ENCODE peak calls at places on chromosomes 11 and 22, in five cellular contexts. U, I, S, D and F are unnamed samples. For H3K4me1, the result is how much of the 10 kb centered on the place peaks cover.

GRCh38 chr22:42644422-42645340 is 4.3 kb upstream of the ATP5MGL start:
- DNase-seq in U (peak), I (peak), S (no peak), D (peak), F (peak)

GRCh38 chr11:69718147-69718546 is 14.3 kb upstream of the FGF19 start:
- DNase-seq in U (no peak), I (peak), S (no peak), D (peak), F (no peak)

GRCh38 chr11:92875473-92875872 is 94.0 kb upstream of the MTNR1B start:
- DNase-seq in U (no peak), I (no peak), S (no peak), D (no peak), F (no peak)

GRCh38 chr22:29187831-29188230 is 17.9 kb upstream of the EMID1 start:
- DNase-seq in U (no peak), I (no peak), S (no peak), D (no peak), F (no peak)

GRCh38 chr22:45686842-45687241 is 15.2 kb downstream of the ATXN10 start:
- DNase-seq in U (no peak), I (no peak), S (no peak), D (no peak), F (no peak)

GRCh38 chr11:69674886-69675714 is at the start of gene LTO1:
- DNase-seq in U (peak), I (peak), S (peak), D (peak), F (peak)

GRCh38 chr11:75954039-75954438 is 139.0 kb downstream of the UVRAG start:
- DNase-seq in U (no peak), I (no peak), S (no peak), D (no peak), F (no peak)

GRCh38 chr11:69249641-69250502 is 44.1 kb upstream of the MYEOV start:
- DNase-seq in U (no peak), I (no peak), S (peak), D (no peak), F (no peak)

GRCh38 chr11:4181780-4182721 is 87.5 kb downstream of the RRM1 start:
- DNase-seq in U (no peak), I (peak), S (no peak), D (peak), F (no peak)

GRCh38 chr11:72240461-72241289 is 3.3 kb downstream of the PHOX2A start:
- DNase-seq in U (no peak), I (no peak), S (peak), D (no peak), F (no peak)
- TF ChIP-seq CTCF in U (no peak), I (no peak), S (no peak), D (no peak), F (no peak)

GRCh38 chr11:60981515-60981914 is 10.0 kb downstream of the CD6 start:
- DNase-seq in U (no peak), I (no peak), S (no peak), D (no peak), F (no peak)
- H3K4me1 ChIP-seq in U (under half), I (under half), S (under half), D (under half), F (under half)

GRCh38 chr11:1131033-1131911 is 26.5 kb upstream of the MUC5AC start:
- DNase-seq in U (no peak), I (peak), S (peak), D (no peak), F (no peak)
- TF ChIP-seq CTCF in U (no peak), I (no peak), S (no peak), D (no peak), F (no peak)

GRCh38 chr11:96254854-96255253 is 88.1 kb downstream of the MAML2 start:
- DNase-seq in U (no peak), I (no peak), S (no peak), D (no peak), F (no peak)
- H3K4me1 ChIP-seq in U (under half), I (under half), S (under half), D (half or more), F (half or more)